ENCODE peak calls at places on chromosome 3, in four cellular contexts. Y, Z, C and D are unnamed samples.

GRCh38 chr3:42031808-42032475 is 59.2 kb upstream of the TRAK1 start:
- DNase-seq in Y (no peak), Z (no peak), C (no peak), D (no peak)

GRCh38 chr3:100653731-100654309 is 44.4 kb downstream of the ADGRG7 start:
- DNase-seq in Y (no peak), Z (no peak), C (no peak), D (no peak)

GRCh38 chr3:24396338-24396737 is 98.3 kb downstream of the THRB start:
- DNase-seq in Y (no peak), Z (no peak), C (no peak), D (no peak)

GRCh38 chr3:127090218-127091160 is 102.4 kb upstream of the PRR23E start:
- DNase-seq in Y (no peak), Z (no peak), C (no peak), D (no peak)

GRCh38 chr3:195892355-195893120 is 15.8 kb downstream of the TNK2 start:
- DNase-seq in Y (no peak), Z (no peak), C (no peak), D (peak)

GRCh38 chr3:112699436-112699978 is 58.6 kb upstream of the CCDC80 start:
- DNase-seq in Y (no peak), Z (no peak), C (no peak), D (peak)

GRCh38 chr3:5271061-5271683 is 83.7 kb downstream of the EDEM1 start:
- DNase-seq in Y (peak), Z (no peak), C (no peak), D (no peak)

GRCh38 chr3:65402597-65402996 is 636.1 kb downstream of the MAGI1 start:
- DNase-seq in Y (no peak), Z (no peak), C (no peak), D (peak)

GRCh38 chr3:124877617-124878016 is 9.5 kb downstream of the ITGB5 start:
- DNase-seq in Y (no peak), Z (no peak), C (no peak), D (no peak)

GRCh38 chr3:32502089-32502943 is at the start of gene CMTM6:
- DNase-seq in Y (peak), Z (peak), C (peak), D (peak)